ENCODE peak calls at places on chromosomes 6 and 20, in six cellular contexts. B, C, P, Q, E and S are unnamed samples.

GRCh38 chr6:84762941-84763396 is 1.4 kb downstream of the TBX18 start:
- DNase-seq in Q (no peak), B (no peak), C (peak; percentile 50), P (no peak), E (no peak), S (no peak)

GRCh38 chr6:166307981-166308768 is at the start of gene PRR18:
- DNase-seq in B (no peak), E (no peak), Q (peak; percentile 31), P (no peak), C (no peak), S (peak; percentile 48)

GRCh38 chr6:101534821-101535220 is 141.3 kb downstream of the GRIK2 start:
- DNase-seq in Q (no peak), B (no peak), P (no peak), E (no peak), C (no peak), S (no peak)

GRCh38 chr6:105608711-105609374 is 206.0 kb upstream of the PREP start:
- DNase-seq in B (no peak), Q (no peak), P (no peak), E (peak; percentile 93), C (no peak), S (no peak)

GRCh38 chr6:163860194-163861081 is 445.9 kb downstream of the QKI start:
- DNase-seq in C (peak; percentile 42), E (peak; percentile 19), Q (no peak), P (no peak), B (no peak), S (no peak)

GRCh38 chr6:24126586-24127192 is 674 bp downstream of the NRSN1 start:
- DNase-seq in Q (peak; percentile 70), E (peak; percentile 55), C (no peak), B (peak; percentile 28), P (peak; percentile 46), S (no peak)

GRCh38 chr6:111253999-111254778 is 166.9 kb downstream of the SLC16A10 start:
- DNase-seq in P (no peak), E (no peak), B (no peak), C (no peak), Q (no peak), S (no peak)

GRCh38 chr6:14190596-14191224 is 73.1 kb downstream of the CD83 start:
- DNase-seq in E (no peak), C (no peak), Q (no peak), B (no peak), P (no peak), S (no peak)

GRCh38 chr20:3340443-3340842 is 67.0 kb downstream of the DNAAF9 start:
- DNase-seq in Q (no peak), C (peak; percentile 93), P (no peak), B (no peak), E (no peak), S (no peak)

GRCh38 chr6:37141291-37142046 is 28.5 kb upstream of the PIM1 start:
- DNase-seq in C (no peak), B (no peak), E (peak; percentile 57), Q (no peak), P (peak; percentile 77), S (no peak)

GRCh38 chr20:8854566-8854965 is 214.3 kb upstream of the PLCB4 start:
- DNase-seq in B (no peak), P (no peak), Q (no peak), E (no peak), C (peak; percentile 80), S (no peak)

GRCh38 chr6:94289131-94289530 is 869.8 kb upstream of the EPHA7 start:
- DNase-seq in Q (no peak), C (no peak), E (no peak), P (no peak), B (no peak), S (no peak)

GRCh38 chr6:36759177-36759757 is 61.6 kb downstream of the RAB44 start:
- DNase-seq in E (peak; percentile 40), P (peak; percentile 67), B (peak; percentile 80), C (peak; percentile 82), Q (peak; percentile 92), S (peak; percentile 90)

GRCh38 chr20:59063358-59064213 is 21.0 kb upstream of the PRELID3B start:
- DNase-seq in P (no peak), E (no peak), Q (no peak), B (no peak), C (peak; percentile 44), S (no peak)

GRCh38 chr6:135129139-135129867 is 51.8 kb upstream of the MYB start:
- DNase-seq in P (peak; percentile 66), E (no peak), B (no peak), C (no peak), Q (no peak), S (no peak)

GRCh38 chr6:129469070-129469662 is 240.8 kb downstream of the ARHGAP18 start:
- DNase-seq in E (no peak), Q (no peak), P (no peak), B (no peak), C (no peak), S (no peak)

GRCh38 chr20:44504402-44505309 is 17.2 kb downstream of the SERINC3 start:
- DNase-seq in C (no peak), B (no peak), E (no peak), P (no peak), Q (no peak), S (no peak)

GRCh38 chr6:112141707-112142106 is 54.3 kb downstream of the FAM229B start:
- DNase-seq in P (no peak), E (no peak), Q (no peak), B (no peak), C (no peak), S (no peak)